ENCODE peak calls at places on chromosomes 5 and 9, in seven cellular contexts. E is tibial nerve, P is fibroblast of lung, D is AG09309, C is choroid plexus epithelial cell, B is lower leg skin, U is breast epithelium. F is an unnamed sample.

GRCh38 chr5:140808889-140809291 is 2.0 kb downstream of the PCDHA4 start:
- DNase-seq in E (no peak), P (no peak), D (no peak), C (no peak), B (no peak), U (no peak), F (no peak)

GRCh38 chr5:65121880-65122436 is 353.2 kb downstream of the CWC27 start:
- DNase-seq in E (no peak), P (peak; percentile 94), D (peak; percentile 95), C (peak; percentile 87), B (no peak), U (no peak), F (no peak)

GRCh38 chr9:129282308-129283211 is 104.5 kb upstream of the IER5L start:
- DNase-seq in E (peak; percentile 10), P (no peak), D (no peak), C (no peak), B (no peak), U (peak; percentile 26), F (peak; percentile 10)

GRCh38 chr9:99465231-99465891 is 243.3 kb downstream of the SEC61B start:
- DNase-seq in E (no peak), P (peak; percentile 74), D (no peak), C (no peak), B (no peak), U (no peak), F (no peak)

GRCh38 chr5:150804388-150804787 is 25.8 kb downstream of the SMIM3 start:
- DNase-seq in E (no peak), P (no peak), D (no peak), C (no peak), B (no peak), U (no peak), F (no peak)

GRCh38 chr5:77958642-77959315 is 182.6 kb upstream of the TBCA start:
- DNase-seq in E (no peak), P (no peak), D (no peak), C (no peak), B (no peak), U (no peak), F (no peak)

GRCh38 chr5:81842795-81843377 is 92.0 kb upstream of the SSBP2 start:
- DNase-seq in E (no peak), P (no peak), D (no peak), C (no peak), B (no peak), U (peak; percentile 31), F (no peak)

GRCh38 chr5:35143841-35144240 is 86.4 kb downstream of the PRLR start:
- DNase-seq in E (no peak), P (no peak), D (no peak), C (no peak), B (no peak), U (no peak), F (no peak)

GRCh38 chr5:36696059-36696673 is 89.8 kb downstream of the SLC1A3 start:
- DNase-seq in E (no peak), P (peak; percentile 59), D (no peak), C (peak; percentile 84), B (peak; percentile 60), U (peak; percentile 59), F (no peak)

GRCh38 chr9:92308893-92309292 is 15.4 kb upstream of the IARS1 start:
- DNase-seq in E (no peak), P (no peak), D (no peak), C (peak; percentile 68), B (no peak), U (no peak), F (no peak)

GRCh38 chr5:135234242-135235000 is 164.6 kb downstream of the MACROH2A1 start:
- DNase-seq in E (no peak), P (no peak), D (no peak), C (no peak), B (no peak), U (no peak), F (no peak)

GRCh38 chr5:40502736-40503135 is 177.0 kb upstream of the PTGER4 start:
- DNase-seq in E (no peak), P (no peak), D (no peak), C (no peak), B (no peak), U (no peak), F (no peak)

GRCh38 chr9:111114486-111114885 is 76.2 kb upstream of the LPAR1 start:
- DNase-seq in E (no peak), P (no peak), D (no peak), C (no peak), B (no peak), U (no peak), F (no peak)

GRCh38 chr9:37761511-37761910 is 7.9 kb downstream of the TRMT10B start:
- DNase-seq in E (no peak), P (peak; percentile 85), D (peak; percentile 39), C (peak; percentile 88), B (no peak), U (no peak), F (no peak)

GRCh38 chr5:55538621-55539020 is 3.9 kb upstream of the PLPP1 start:
- DNase-seq in E (no peak), P (no peak), D (no peak), C (peak; percentile 27), B (no peak), U (no peak), F (no peak)

GRCh38 chr9:89153618-89154017 is 25.0 kb downstream of the SHC3 start:
- DNase-seq in E (no peak), P (peak; percentile 93), D (no peak), C (peak; percentile 69), B (peak; percentile 57), U (no peak), F (no peak)

GRCh38 chr9:4228606-4229005 is 71.3 kb downstream of the GLIS3 start:
- DNase-seq in E (no peak), P (peak; percentile 33), D (no peak), C (peak; percentile 78), B (no peak), U (no peak), F (no peak)

GRCh38 chr9:84271887-84272556 is 68.5 kb downstream of the SLC28A3 start:
- DNase-seq in E (no peak), P (peak; percentile 47), D (no peak), C (peak; percentile 48), B (no peak), U (no peak), F (no peak)

GRCh38 chr5:103272377-103272776 is 13.8 kb downstream of the MACIR start:
- DNase-seq in E (no peak), P (peak; percentile 38), D (no peak), C (peak; percentile 63), B (no peak), U (no peak), F (no peak)

DNA sequence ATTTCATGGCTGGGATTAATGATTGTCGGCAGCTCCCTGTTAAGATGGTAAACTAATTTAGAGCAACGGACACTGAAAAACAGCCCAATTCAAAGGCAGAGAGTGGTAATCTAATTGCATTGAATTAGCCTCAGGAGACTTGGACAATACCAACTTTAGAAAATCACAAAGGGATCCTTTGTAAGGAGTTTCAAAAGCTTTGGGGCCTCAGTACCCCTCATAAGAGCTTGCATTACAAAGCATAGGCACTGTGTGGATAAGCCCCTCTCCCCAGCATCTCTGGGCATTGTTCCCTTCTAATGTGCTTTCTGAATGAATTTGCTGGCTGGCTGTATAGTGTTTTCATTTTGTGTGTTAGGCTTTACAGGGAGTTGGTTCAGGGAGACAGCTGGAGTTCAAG is 6.7 kb downstream of the GLRA1 start:
- DNase-seq in E (no peak), P (no peak), D (no peak), C (no peak), B (no peak), U (no peak), F (no peak)
- TF ChIP-seq CTCF in E (no peak), P (no peak), D (no peak), C (no peak), B (no peak), U (no peak), F (no peak)

GRCh38 chr5:28710360-28710759 is 1672.0 kb upstream of the CDH9 start:
- DNase-seq in E (no peak), P (no peak), D (no peak), C (no peak), B (no peak), U (no peak), F (no peak)
- TF ChIP-seq CTCF in E (no peak), P (no peak), D (no peak), C (peak; percentile 33), B (no peak), U (no peak), F (no peak)

GRCh38 chr5:125266106-125266505 is 519.7 kb upstream of the ZNF608 start:
- DNase-seq in E (no peak), P (no peak), D (no peak), C (no peak), B (no peak), U (no peak), F (no peak)

GRCh38 chr5:125263346-125263745 is 516.9 kb upstream of the ZNF608 start:
- DNase-seq in E (no peak), P (peak; percentile 10), D (no peak), C (no peak), B (no peak), U (no peak), F (no peak)

GRCh38 chr5:125258610-125259009 is 512.2 kb upstream of the ZNF608 start:
- DNase-seq in E (no peak), P (no peak), D (no peak), C (no peak), B (no peak), U (no peak), F (no peak)

GRCh38 chr5:125261505-125262250 is 515.2 kb upstream of the ZNF608 start:
- DNase-seq in E (no peak), P (no peak), D (no peak), C (no peak), B (no peak), U (no peak), F (no peak)

DNA sequence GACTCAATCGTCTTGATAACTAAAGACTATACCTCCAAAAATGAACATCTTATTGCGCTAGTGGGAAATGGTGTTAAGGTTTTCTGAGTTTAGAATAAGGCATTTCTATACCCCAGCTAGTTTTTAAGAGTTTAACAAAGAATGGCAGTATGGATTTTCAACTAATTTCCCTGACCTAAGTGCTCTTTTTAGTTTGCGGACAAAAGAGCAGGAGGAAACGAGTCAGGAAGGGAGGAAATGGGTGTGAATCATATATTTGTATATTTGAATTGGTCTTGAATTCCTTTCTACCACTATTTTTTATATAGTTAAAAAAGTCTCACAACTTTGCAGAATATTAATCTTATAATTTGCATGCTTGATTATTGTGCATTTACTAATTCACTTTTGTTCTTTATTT is 516.3 kb upstream of the ZNF608 start:
- DNase-seq in E (no peak), P (peak; percentile 24), D (no peak), C (no peak), B (no peak), U (no peak), F (no peak)
- TF ChIP-seq CTCF in E (no peak), P (no peak), D (no peak), C (no peak), B (no peak), U (no peak), F (no peak)

GRCh38 chr5:166637295-166637694 is 1654.2 kb upstream of the WWC1 start:
- DNase-seq in E (no peak), P (no peak), D (no peak), C (no peak), B (no peak), U (no peak), F (no peak)
- TF ChIP-seq CTCF in E (no peak), P (no peak), D (no peak), C (no peak), B (no peak), U (no peak), F (no peak)

GRCh38 chr5:177310332-177310731 is 1.4 kb downstream of the MXD3 start:
- DNase-seq in E (no peak), P (no peak), D (no peak), C (no peak), B (no peak), U (no peak), F (no peak)
- TF ChIP-seq CTCF in E (no peak), P (no peak), D (no peak), C (no peak), B (no peak), U (no peak), F (no peak)

GRCh38 chr5:156718985-156719384 is 131.1 kb upstream of the PPP1R2B start:
- DNase-seq in E (no peak), P (no peak), D (no peak), C (no peak), B (no peak), U (no peak), F (no peak)
- TF ChIP-seq CTCF in E (no peak), P (no peak), D (no peak), C (no peak), B (no peak), U (no peak), F (no peak)